ENCODE peak calls at places on chromosomes 2 and 18, in seven cellular contexts. T is GM20000, H is esophagus squamous epithelium, L is cardiac fibroblast, S is body of pancreas, D is left ventricle myocardium inferior, J is MM.1S. W is an unnamed sample.

GRCh38 chr18:13258792-13259385 is 40.3 kb downstream of the LDLRAD4 start:
- DNase-seq in T (no peak), H (no peak), L (no peak), S (no peak), D (no peak), J (no peak), W (no peak)

GRCh38 chr2:84881581-84882414 is 914 bp upstream of the TRABD2A start:
- DNase-seq in T (peak), H (peak), L (peak), S (peak), D (peak), J (peak), W (no peak)

GRCh38 chr18:48720655-48721025 is 181.8 kb downstream of the CTIF start:
- DNase-seq in T (no peak), H (no peak), L (no peak), S (no peak), D (no peak), J (no peak), W (no peak)

GRCh38 chr2:96205238-96205637 is 3.4 kb downstream of the STARD7 start:
- DNase-seq in T (no peak), H (no peak), L (peak), S (no peak), D (no peak), J (no peak), W (no peak)

GRCh38 chr18:31954349-31954748 is 11.4 kb upstream of the TRAPPC8 start:
- DNase-seq in T (no peak), H (no peak), L (peak), S (no peak), D (no peak), J (no peak), W (no peak)

GRCh38 chr2:126950499-126950898 is 51.8 kb downstream of the TEX51 start:
- DNase-seq in T (no peak), H (no peak), L (no peak), S (no peak), D (no peak), J (no peak), W (no peak)

GRCh38 chr2:179985163-179985820 is 21.8 kb downstream of the CWC22 start:
- DNase-seq in T (peak), H (no peak), L (no peak), S (no peak), D (no peak), J (peak), W (no peak)

GRCh38 chr2:43810888-43811287 is 27.8 kb downstream of the ABCG5 start:
- DNase-seq in T (no peak), H (no peak), L (no peak), S (no peak), D (no peak), J (no peak), W (no peak)

GRCh38 chr2:96760986-96761832 is 507 bp downstream of the CNNM4 start:
- DNase-seq in T (no peak), H (no peak), L (peak), S (peak), D (no peak), J (no peak), W (no peak)

GRCh38 chr18:74326238-74326637 is 10.6 kb downstream of the C18orf63 start:
- DNase-seq in T (no peak), H (no peak), L (no peak), S (no peak), D (no peak), J (no peak), W (no peak)

GRCh38 chr2:174395284-174395968 is at the start of gene SCRN3:
- DNase-seq in T (peak), H (peak), L (peak), S (peak), D (peak), J (peak), W (peak)

GRCh38 chr2:95052804-95053535 is 27.5 kb downstream of the MAL start:
- DNase-seq in T (no peak), H (no peak), L (no peak), S (no peak), D (no peak), J (no peak), W (no peak)

GRCh38 chr2:111659361-111660281 is 224.4 kb downstream of the ANAPC1 start:
- DNase-seq in T (no peak), H (peak), L (peak), S (peak), D (peak), J (peak), W (peak)

GRCh38 chr2:218271865-218272530 is 1.7 kb downstream of the PNKD start:
- DNase-seq in T (no peak), H (no peak), L (no peak), S (no peak), D (no peak), J (no peak), W (no peak)

GRCh38 chr18:7566587-7567486 is at the start of gene PTPRM:
- DNase-seq in T (peak), H (peak), L (peak), S (peak), D (peak), J (peak), W (peak)

GRCh38 chr2:119469131-119469530 is 37.5 kb downstream of the TMEM37 start:
- DNase-seq in T (no peak), H (no peak), L (no peak), S (no peak), D (no peak), J (no peak), W (no peak)

GRCh38 chr18:42296723-42297122 is 341.7 kb downstream of the PIK3C3 start:
- DNase-seq in T (no peak), H (no peak), L (peak), S (no peak), D (no peak), J (no peak), W (no peak)

GRCh38 chr2:127451981-127452380 is 33.8 kb downstream of the PROC start:
- DNase-seq in T (no peak), H (no peak), L (no peak), S (no peak), D (no peak), J (no peak), W (no peak)

GRCh38 chr18:13403786-13404549 is 185.4 kb downstream of the LDLRAD4 start:
- DNase-seq in T (no peak), H (no peak), L (no peak), S (no peak), D (no peak), J (no peak), W (no peak)

GRCh38 chr2:63792523-63792922 is 49.2 kb upstream of the UGP2 start:
- DNase-seq in T (no peak), H (no peak), L (peak), S (no peak), D (no peak), J (no peak), W (peak)

GRCh38 chr2:115549731-115550130 is 1107.3 kb downstream of the DPP10 start:
- DNase-seq in T (no peak), H (no peak), L (no peak), S (no peak), D (no peak), J (no peak), W (peak)

GRCh38 chr2:237542001-237542704 is 24.2 kb upstream of the PRLH start:
- DNase-seq in T (no peak), H (no peak), L (no peak), S (no peak), D (no peak), J (no peak), W (no peak)

GRCh38 chr2:46645681-46646162 is 166.4 kb downstream of the TMEM247 start:
- DNase-seq in T (no peak), H (no peak), L (peak), S (peak), D (peak), J (no peak), W (no peak)

GRCh38 chr2:33395660-33396249 is 80.7 kb upstream of the RASGRP3 start:
- DNase-seq in T (peak), H (no peak), L (peak), S (peak), D (no peak), J (peak), W (no peak)
- TF ChIP-seq CTCF in T (peak), H (peak), L (peak), S (peak), D (peak), J (peak), W (peak)

DNA sequence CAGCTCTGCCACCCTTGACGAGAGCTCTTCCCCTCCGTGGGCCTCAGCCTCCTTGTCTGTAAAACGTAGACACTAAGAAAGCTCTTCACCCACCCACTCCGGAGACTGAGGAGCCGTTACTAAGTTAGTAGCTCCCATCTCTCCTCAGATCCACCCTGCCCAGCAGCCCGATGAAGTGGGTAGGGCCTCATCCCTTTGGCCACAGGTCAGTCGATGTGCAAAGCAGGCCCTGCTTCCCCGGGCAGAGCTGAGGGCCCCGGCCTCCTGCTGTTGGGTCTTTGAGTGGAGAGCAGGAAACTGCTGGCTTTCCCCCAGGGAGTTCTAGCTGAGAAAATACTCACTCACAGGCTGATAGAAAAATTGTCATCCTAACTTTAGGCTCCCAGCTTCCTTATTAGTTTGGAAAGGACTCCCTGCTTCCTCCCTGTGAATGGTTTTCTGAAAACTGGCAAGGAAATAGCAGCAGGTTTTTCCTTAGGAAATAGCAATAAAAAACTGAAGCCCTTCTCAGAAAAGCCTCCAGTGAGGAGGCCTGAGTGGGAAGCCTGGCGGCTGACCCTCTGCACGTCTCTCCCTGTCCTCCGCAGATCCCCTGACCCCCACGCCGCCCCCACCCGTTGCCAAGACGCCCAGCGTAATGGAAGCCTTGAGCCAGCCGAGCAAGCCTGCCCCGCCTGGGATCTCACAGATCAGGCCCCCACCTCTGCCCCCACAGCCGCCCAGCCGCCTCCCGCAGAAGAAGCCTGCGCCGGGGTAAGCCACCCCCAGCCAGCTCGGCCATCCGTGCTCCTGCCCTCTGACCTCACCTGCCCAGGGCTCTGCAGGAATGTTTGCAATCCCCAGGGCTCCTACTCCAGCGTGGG is 30.2 kb downstream of the ITGB1BP1 start:
- DNase-seq in T (no peak), H (no peak), L (peak), S (no peak), D (no peak), J (no peak), W (no peak)
- TF ChIP-seq CTCF in T (no peak), H (no peak), L (peak), S (no peak), D (no peak), J (no peak), W (no peak)

DNA sequence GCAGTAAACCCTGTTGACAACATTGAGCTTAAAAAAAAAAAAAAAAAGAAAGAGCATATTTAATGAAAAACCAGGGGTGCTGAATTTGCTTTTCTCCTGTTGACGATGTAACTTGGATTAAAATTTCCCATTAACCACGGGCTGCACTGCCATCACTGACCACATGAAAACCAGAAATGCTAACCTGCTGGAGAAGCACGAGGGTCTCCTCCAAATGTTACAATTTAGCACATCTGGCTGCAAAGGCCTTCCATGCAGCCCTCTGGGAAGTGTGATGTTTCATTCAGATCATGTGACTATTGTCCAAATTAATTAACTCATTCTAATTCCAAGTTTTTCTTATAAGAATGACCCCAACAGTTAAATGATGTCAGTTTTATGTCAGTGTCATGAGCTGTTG is 26.9 kb upstream of the SERPINB12 start:
- DNase-seq in T (no peak), H (no peak), L (no peak), S (no peak), D (no peak), J (no peak), W (no peak)
- TF ChIP-seq CTCF in T (no peak), H (peak), L (peak), S (no peak), D (no peak), J (no peak), W (no peak)

DNA sequence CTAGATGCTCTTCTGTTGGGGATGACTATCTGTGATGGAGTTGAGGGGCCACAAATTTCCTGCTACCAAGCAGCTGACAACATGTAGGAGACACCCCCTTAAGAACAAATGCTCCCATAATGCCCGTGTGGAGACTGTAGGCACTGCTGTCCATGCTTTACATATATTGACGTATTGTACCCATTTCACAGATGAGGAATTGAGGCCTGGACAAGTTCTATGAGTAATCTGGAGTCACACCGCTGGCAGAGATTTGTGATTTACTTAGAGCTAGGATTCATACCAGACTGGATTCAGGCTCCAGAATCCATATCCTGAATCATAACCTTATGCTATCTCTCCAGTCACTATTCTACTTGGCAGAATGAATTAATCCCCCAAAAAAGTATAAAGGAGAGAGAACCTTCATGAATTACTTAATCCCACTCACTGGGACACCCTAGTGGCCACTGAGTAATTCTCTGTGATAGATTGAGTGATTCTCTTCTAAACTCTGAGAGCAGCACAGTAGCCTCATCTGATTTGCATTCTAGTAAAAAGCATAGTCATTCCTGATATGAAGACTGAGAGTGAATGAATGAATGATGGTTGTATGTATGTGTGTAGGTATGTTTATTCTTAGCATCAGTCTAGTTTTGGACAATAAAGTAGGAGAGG is 460.7 kb upstream of the MEIS1 start:
- DNase-seq in T (no peak), H (no peak), L (no peak), S (no peak), D (no peak), J (no peak), W (no peak)
- TF ChIP-seq CTCF in T (no peak), H (no peak), L (no peak), S (no peak), D (no peak), J (peak), W (no peak)

DNA sequence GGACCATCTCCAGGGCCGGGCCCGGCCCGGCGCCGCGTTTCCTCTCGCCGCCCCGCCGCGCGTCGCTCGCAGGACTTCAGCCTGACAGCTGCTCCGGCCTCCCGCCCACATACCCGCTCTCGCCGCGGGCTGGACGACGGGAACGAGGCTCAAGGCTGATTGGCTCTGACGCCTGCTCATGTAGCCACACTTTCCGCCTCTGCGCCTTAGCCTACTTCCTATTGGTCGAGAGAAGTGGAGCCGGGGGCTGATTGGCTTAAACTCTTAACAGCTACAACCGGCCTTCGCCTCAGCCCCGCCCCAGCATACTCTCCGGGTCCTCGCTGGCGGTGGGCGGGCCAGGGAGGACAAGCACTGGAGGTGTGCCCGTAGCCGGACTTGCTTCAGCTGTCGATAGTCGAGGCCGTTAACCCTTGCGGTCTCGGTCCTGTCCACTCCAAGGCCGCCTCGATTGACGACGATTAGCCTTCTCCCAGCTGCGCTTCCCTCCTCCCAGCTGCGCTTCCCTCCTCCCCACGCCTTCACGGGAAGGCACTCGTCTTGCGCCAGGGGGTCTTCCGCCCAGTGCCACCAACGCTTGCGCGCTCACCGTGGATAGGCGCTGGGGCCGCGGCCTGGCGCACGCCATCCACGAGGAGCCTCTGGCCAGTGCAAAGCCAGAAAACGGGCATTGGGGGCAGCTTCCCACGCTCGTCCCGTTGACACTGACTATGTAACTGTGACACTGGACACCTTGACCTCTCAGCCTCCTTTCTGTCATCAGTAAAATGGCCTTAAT is at the start of gene PRADC1:
- DNase-seq in T (peak), H (peak), L (peak), S (peak), D (peak), J (peak), W (peak)
- TF ChIP-seq CTCF in T (no peak), H (no peak), L (no peak), S (no peak), D (no peak), J (no peak), W (no peak)

W was measured in kidney epithelial cell.